ENCODE peak calls at places on chromosomes 16 and 17, in ten cellular contexts. One of them, this sample, is unnamed. For H3K27me3 and H3K4me1, the result is how much of the 10 kb centered on the place peaks cover.

GRCh38 chr16:81740163-81740562 is 38.9 kb upstream of the PLCG2 start:
- DNase-seq in heart left ventricle: no peak
- DNase-seq in fibroblast of lung: no peak
- DNase-seq in mesendoderm: peak
- DNase-seq in neural progenitor cell: no peak
- DNase-seq in cardiac muscle cell: no peak
- DNase-seq in HCT116: no peak
- DNase-seq in CD8-positive, alpha-beta memory T cell: no peak
- DNase-seq in PC-9: no peak
- DNase-seq in IMR-90: no peak
- DNase-seq in this sample: no peak

GRCh38 chr17:77354721-77355455 is 214.1 kb downstream of the SEC14L1 start:
- DNase-seq in HCT116: no peak
- DNase-seq in PC-9: no peak
- DNase-seq in fibroblast of lung: peak
- DNase-seq in heart left ventricle: peak
- DNase-seq in IMR-90: peak
- DNase-seq in cardiac muscle cell: peak
- DNase-seq in neural progenitor cell: no peak
- DNase-seq in CD8-positive, alpha-beta memory T cell: no peak
- DNase-seq in mesendoderm: no peak
- DNase-seq in this sample: peak

GRCh38 chr17:77217136-77217535 is 76.4 kb downstream of the SEC14L1 start:
- DNase-seq in IMR-90: no peak
- DNase-seq in HCT116: no peak
- DNase-seq in heart left ventricle: no peak
- DNase-seq in neural progenitor cell: no peak
- DNase-seq in mesendoderm: no peak
- DNase-seq in cardiac muscle cell: no peak
- DNase-seq in CD8-positive, alpha-beta memory T cell: no peak
- DNase-seq in fibroblast of lung: no peak
- DNase-seq in PC-9: no peak
- DNase-seq in this sample: no peak

GRCh38 chr17:48335858-48336500 is 94.0 kb downstream of the SKAP1 start:
- DNase-seq in IMR-90: peak
- DNase-seq in neural progenitor cell: peak
- DNase-seq in fibroblast of lung: peak
- DNase-seq in PC-9: peak
- DNase-seq in CD8-positive, alpha-beta memory T cell: no peak
- DNase-seq in heart left ventricle: no peak
- DNase-seq in mesendoderm: peak
- DNase-seq in HCT116: peak
- DNase-seq in cardiac muscle cell: peak
- DNase-seq in this sample: no peak

GRCh38 chr16:3787924-3788661 is 70.8 kb upstream of the TRAP1 start:
- DNase-seq in HCT116: no peak
- DNase-seq in cardiac muscle cell: no peak
- DNase-seq in PC-9: no peak
- DNase-seq in mesendoderm: no peak
- DNase-seq in CD8-positive, alpha-beta memory T cell: no peak
- DNase-seq in fibroblast of lung: no peak
- DNase-seq in heart left ventricle: no peak
- DNase-seq in neural progenitor cell: no peak
- DNase-seq in IMR-90: no peak
- DNase-seq in this sample: peak

GRCh38 chr16:31467858-31468257 is 4.1 kb upstream of the TGFB1I1 start:
- DNase-seq in mesendoderm: no peak
- DNase-seq in cardiac muscle cell: no peak
- DNase-seq in heart left ventricle: no peak
- DNase-seq in IMR-90: no peak
- DNase-seq in PC-9: no peak
- DNase-seq in HCT116: no peak
- DNase-seq in CD8-positive, alpha-beta memory T cell: no peak
- DNase-seq in fibroblast of lung: no peak
- DNase-seq in neural progenitor cell: no peak
- DNase-seq in this sample: no peak

GRCh38 chr17:70183508-70183907 is 14.2 kb downstream of the KCNJ2 start:
- DNase-seq in heart left ventricle: no peak
- DNase-seq in IMR-90: no peak
- DNase-seq in mesendoderm: no peak
- DNase-seq in HCT116: no peak
- DNase-seq in PC-9: no peak
- DNase-seq in neural progenitor cell: no peak
- DNase-seq in CD8-positive, alpha-beta memory T cell: no peak
- DNase-seq in cardiac muscle cell: no peak
- DNase-seq in fibroblast of lung: no peak
- DNase-seq in this sample: no peak

GRCh38 chr16:3965781-3966582 is 85.5 kb upstream of the CREBBP start:
- DNase-seq in cardiac muscle cell: no peak
- DNase-seq in CD8-positive, alpha-beta memory T cell: no peak
- DNase-seq in neural progenitor cell: no peak
- DNase-seq in heart left ventricle: no peak
- DNase-seq in PC-9: no peak
- DNase-seq in HCT116: no peak
- DNase-seq in fibroblast of lung: no peak
- DNase-seq in mesendoderm: no peak
- DNase-seq in IMR-90: no peak
- DNase-seq in this sample: no peak

GRCh38 chr17:67218385-67218950 is 26.5 kb downstream of the HELZ start:
- DNase-seq in mesendoderm: no peak
- DNase-seq in fibroblast of lung: peak
- DNase-seq in cardiac muscle cell: peak
- DNase-seq in HCT116: no peak
- DNase-seq in IMR-90: peak
- DNase-seq in PC-9: no peak
- DNase-seq in heart left ventricle: no peak
- DNase-seq in neural progenitor cell: no peak
- DNase-seq in CD8-positive, alpha-beta memory T cell: no peak
- DNase-seq in this sample: no peak

GRCh38 chr16:89565506-89566372 is 5.3 kb downstream of the RPL13 start:
- DNase-seq in IMR-90: peak
- DNase-seq in CD8-positive, alpha-beta memory T cell: peak
- DNase-seq in heart left ventricle: peak
- DNase-seq in cardiac muscle cell: peak
- DNase-seq in neural progenitor cell: peak
- DNase-seq in mesendoderm: peak
- DNase-seq in HCT116: peak
- DNase-seq in PC-9: peak
- DNase-seq in fibroblast of lung: peak
- DNase-seq in this sample: no peak

GRCh38 chr16:89506791-89507191 is 1.4 kb upstream of the SPG7 start:
- DNase-seq in CD8-positive, alpha-beta memory T cell: peak
- DNase-seq in PC-9: no peak
- DNase-seq in mesendoderm: no peak
- DNase-seq in neural progenitor cell: no peak
- DNase-seq in fibroblast of lung: no peak
- DNase-seq in heart left ventricle: no peak
- DNase-seq in HCT116: no peak
- DNase-seq in cardiac muscle cell: peak
- DNase-seq in IMR-90: no peak
- DNase-seq in this sample: no peak

GRCh38 chr16:81333356-81333755 is 18.6 kb downstream of the GAN start:
- DNase-seq in HCT116: no peak
- DNase-seq in cardiac muscle cell: no peak
- DNase-seq in PC-9: no peak
- DNase-seq in neural progenitor cell: no peak
- DNase-seq in IMR-90: no peak
- DNase-seq in heart left ventricle: no peak
- DNase-seq in fibroblast of lung: no peak
- DNase-seq in CD8-positive, alpha-beta memory T cell: no peak
- DNase-seq in mesendoderm: no peak
- DNase-seq in this sample: no peak

DNA sequence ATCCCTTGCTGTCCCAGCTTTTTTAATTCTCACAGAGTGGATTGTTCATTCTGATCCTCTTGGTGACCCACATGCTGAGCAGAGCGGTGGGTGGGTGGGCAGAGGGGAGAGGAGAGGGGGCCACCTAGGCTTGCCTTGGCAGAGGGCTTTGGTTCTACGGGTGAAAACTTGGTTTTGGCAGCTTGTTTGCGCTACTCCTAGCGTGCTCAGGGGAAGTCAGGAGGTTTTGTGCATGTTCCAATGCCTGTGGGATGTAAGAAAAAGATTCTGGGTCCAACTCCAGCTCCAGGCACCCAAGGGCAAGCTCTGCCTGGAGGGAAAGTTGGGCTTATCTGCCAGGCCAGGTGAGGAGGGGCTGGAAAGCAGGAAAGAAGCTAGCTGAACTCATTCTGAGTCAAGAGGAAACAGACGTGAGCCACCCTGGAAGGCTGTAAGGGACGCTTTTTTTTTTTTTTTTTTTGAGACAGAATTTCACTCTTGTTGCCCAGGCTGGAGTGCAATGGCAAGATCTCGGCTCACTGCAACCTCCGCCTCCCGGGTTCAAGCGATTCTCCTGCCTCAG is 169.1 kb downstream of the WSCD1 start:
- DNase-seq in mesendoderm: peak
- DNase-seq in cardiac muscle cell: no peak
- DNase-seq in CD8-positive, alpha-beta memory T cell: no peak
- DNase-seq in heart left ventricle: no peak
- DNase-seq in HCT116: no peak
- DNase-seq in PC-9: no peak
- DNase-seq in neural progenitor cell: no peak
- DNase-seq in fibroblast of lung: no peak
- DNase-seq in IMR-90: no peak
- DNase-seq in this sample: no peak
- H3K27me3 ChIP-seq in mesendoderm: under half
- H3K27me3 ChIP-seq in cardiac muscle cell: under half
- H3K27me3 ChIP-seq in CD8-positive, alpha-beta memory T cell: under half
- H3K27me3 ChIP-seq in heart left ventricle: under half
- H3K27me3 ChIP-seq in HCT116: half or more
- H3K27me3 ChIP-seq in PC-9: half or more
- H3K27me3 ChIP-seq in neural progenitor cell: under half
- H3K27me3 ChIP-seq in fibroblast of lung: under half
- H3K27me3 ChIP-seq in IMR-90: under half
- H3K27me3 ChIP-seq in this sample: under half

DNA sequence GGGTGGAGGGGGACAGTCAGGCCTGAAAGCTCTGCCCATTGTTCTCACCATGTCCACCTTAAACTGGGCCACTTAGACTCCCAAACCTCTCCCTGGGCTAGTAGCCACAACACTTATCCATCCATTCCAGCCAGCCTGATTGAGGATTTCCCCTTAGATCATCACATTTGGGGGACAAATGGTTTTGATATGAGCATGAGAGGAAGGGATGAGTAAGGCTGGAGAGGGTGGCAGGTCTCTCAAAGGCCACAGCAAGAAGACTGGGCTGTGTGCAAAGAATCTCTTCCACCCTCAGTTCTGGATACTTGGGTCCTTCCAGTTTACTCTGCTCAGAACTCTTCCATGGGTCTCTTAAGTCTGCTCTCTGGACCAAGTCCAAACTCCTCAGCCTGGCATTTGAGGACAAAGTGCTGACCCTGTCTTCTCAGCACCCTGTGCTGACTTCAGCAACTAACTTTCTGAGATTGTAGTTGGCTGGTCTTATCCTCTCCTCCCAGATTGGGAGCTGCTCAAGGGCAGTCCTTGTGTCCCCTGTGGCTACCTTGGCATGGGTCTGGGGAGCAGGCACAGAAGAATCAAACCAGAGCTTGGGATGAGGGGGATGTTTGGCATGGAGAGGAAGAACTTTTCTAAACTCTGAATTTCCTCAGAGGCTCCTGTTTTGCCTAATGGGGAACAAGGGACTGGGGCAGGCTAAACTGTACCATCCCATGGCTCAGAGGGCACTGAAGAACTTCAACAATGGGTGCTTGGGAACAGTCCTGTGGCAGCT is 3.2 kb upstream of the NFATC3 start:
- DNase-seq in neural progenitor cell: no peak
- DNase-seq in HCT116: no peak
- DNase-seq in CD8-positive, alpha-beta memory T cell: no peak
- DNase-seq in heart left ventricle: no peak
- DNase-seq in fibroblast of lung: no peak
- DNase-seq in IMR-90: no peak
- DNase-seq in mesendoderm: no peak
- DNase-seq in PC-9: no peak
- DNase-seq in cardiac muscle cell: no peak
- DNase-seq in this sample: no peak
- H3K4me1 ChIP-seq in neural progenitor cell: under half
- H3K4me1 ChIP-seq in HCT116: under half
- H3K4me1 ChIP-seq in CD8-positive, alpha-beta memory T cell: half or more
- H3K4me1 ChIP-seq in heart left ventricle: under half
- H3K4me1 ChIP-seq in fibroblast of lung: under half
- H3K4me1 ChIP-seq in IMR-90: under half
- H3K4me1 ChIP-seq in mesendoderm: under half
- H3K4me1 ChIP-seq in PC-9: under half
- H3K4me1 ChIP-seq in cardiac muscle cell: under half
- H3K4me1 ChIP-seq in this sample: under half

GRCh38 chr16:1170076-1170418 is 17.1 kb downstream of the CACNA1H start:
- DNase-seq in cardiac muscle cell: no peak
- DNase-seq in CD8-positive, alpha-beta memory T cell: no peak
- DNase-seq in mesendoderm: no peak
- DNase-seq in heart left ventricle: no peak
- DNase-seq in neural progenitor cell: peak
- DNase-seq in IMR-90: no peak
- DNase-seq in HCT116: no peak
- DNase-seq in PC-9: no peak
- DNase-seq in fibroblast of lung: no peak
- DNase-seq in this sample: no peak
- H3K27me3 ChIP-seq in cardiac muscle cell: under half
- H3K27me3 ChIP-seq in CD8-positive, alpha-beta memory T cell: under half
- H3K27me3 ChIP-seq in mesendoderm: under half
- H3K27me3 ChIP-seq in heart left ventricle: under half
- H3K27me3 ChIP-seq in neural progenitor cell: under half
- H3K27me3 ChIP-seq in IMR-90: under half
- H3K27me3 ChIP-seq in HCT116: under half
- H3K27me3 ChIP-seq in PC-9: half or more
- H3K27me3 ChIP-seq in fibroblast of lung: under half
- H3K27me3 ChIP-seq in this sample: under half

GRCh38 chr16:87210949-87211348 is 106.2 kb downstream of the C16orf95 start:
- DNase-seq in neural progenitor cell: no peak
- DNase-seq in fibroblast of lung: peak
- DNase-seq in CD8-positive, alpha-beta memory T cell: no peak
- DNase-seq in PC-9: no peak
- DNase-seq in HCT116: no peak
- DNase-seq in cardiac muscle cell: peak
- DNase-seq in mesendoderm: no peak
- DNase-seq in IMR-90: peak
- DNase-seq in heart left ventricle: no peak
- DNase-seq in this sample: no peak

GRCh38 chr16:87206646-87207451 is 110.3 kb downstream of the C16orf95 start:
- DNase-seq in fibroblast of lung: peak
- DNase-seq in HCT116: peak
- DNase-seq in IMR-90: peak
- DNase-seq in PC-9: peak
- DNase-seq in CD8-positive, alpha-beta memory T cell: no peak
- DNase-seq in mesendoderm: no peak
- DNase-seq in heart left ventricle: no peak
- DNase-seq in neural progenitor cell: no peak
- DNase-seq in cardiac muscle cell: peak
- DNase-seq in this sample: no peak

GRCh38 chr16:87209808-87210512 is 107.2 kb downstream of the C16orf95 start:
- DNase-seq in cardiac muscle cell: no peak
- DNase-seq in IMR-90: no peak
- DNase-seq in CD8-positive, alpha-beta memory T cell: no peak
- DNase-seq in PC-9: no peak
- DNase-seq in fibroblast of lung: no peak
- DNase-seq in heart left ventricle: no peak
- DNase-seq in mesendoderm: no peak
- DNase-seq in neural progenitor cell: no peak
- DNase-seq in HCT116: no peak
- DNase-seq in this sample: no peak

GRCh38 chr16:87207965-87208364 is 109.2 kb downstream of the C16orf95 start:
- DNase-seq in mesendoderm: peak
- DNase-seq in CD8-positive, alpha-beta memory T cell: no peak
- DNase-seq in neural progenitor cell: no peak
- DNase-seq in IMR-90: no peak
- DNase-seq in PC-9: no peak
- DNase-seq in HCT116: no peak
- DNase-seq in cardiac muscle cell: no peak
- DNase-seq in heart left ventricle: no peak
- DNase-seq in fibroblast of lung: peak
- DNase-seq in this sample: no peak

GRCh38 chr16:87207509-87207908 is 109.7 kb downstream of the C16orf95 start:
- DNase-seq in heart left ventricle: no peak
- DNase-seq in neural progenitor cell: no peak
- DNase-seq in cardiac muscle cell: peak
- DNase-seq in HCT116: no peak
- DNase-seq in IMR-90: peak
- DNase-seq in PC-9: no peak
- DNase-seq in mesendoderm: no peak
- DNase-seq in CD8-positive, alpha-beta memory T cell: no peak
- DNase-seq in fibroblast of lung: peak
- DNase-seq in this sample: no peak
- H3K4me1 ChIP-seq in heart left ventricle: under half
- H3K4me1 ChIP-seq in neural progenitor cell: under half
- H3K4me1 ChIP-seq in cardiac muscle cell: under half
- H3K4me1 ChIP-seq in HCT116: under half
- H3K4me1 ChIP-seq in IMR-90: under half
- H3K4me1 ChIP-seq in PC-9: half or more
- H3K4me1 ChIP-seq in mesendoderm: under half
- H3K4me1 ChIP-seq in CD8-positive, alpha-beta memory T cell: under half
- H3K4me1 ChIP-seq in fibroblast of lung: under half
- H3K4me1 ChIP-seq in this sample: under half